ENCODE peak calls at places on chromosome 5, in four cellular contexts. One of them, this sample, is unnamed.

GRCh38 chr5:168851902-168852321 is 272.7 kb upstream of the PANK3 start:
- DNase-seq in pulmonary artery endothelial cell: no peak
- DNase-seq in A549: peak
- DNase-seq in H7: no peak
- DNase-seq in this sample: no peak

GRCh38 chr5:91556-92263 is at the start of gene PLEKHG4B:
- DNase-seq in pulmonary artery endothelial cell: no peak
- DNase-seq in A549: no peak
- DNase-seq in H7: peak
- DNase-seq in this sample: no peak

GRCh38 chr5:4906821-4907220 is 233.3 kb upstream of the ADAMTS16 start:
- DNase-seq in pulmonary artery endothelial cell: no peak
- DNase-seq in A549: no peak
- DNase-seq in H7: no peak
- DNase-seq in this sample: peak

GRCh38 chr5:36079200-36079761 is 12.6 kb upstream of the UGT3A2 start:
- DNase-seq in pulmonary artery endothelial cell: peak
- DNase-seq in A549: peak
- DNase-seq in H7: peak
- DNase-seq in this sample: no peak

GRCh38 chr5:149035282-149035882 is 27.5 kb downstream of the SH3TC2 start:
- DNase-seq in pulmonary artery endothelial cell: peak
- DNase-seq in A549: peak
- DNase-seq in H7: peak
- DNase-seq in this sample: no peak

GRCh38 chr5:83281658-83282057 is 189.9 kb upstream of the VCAN start:
- DNase-seq in pulmonary artery endothelial cell: no peak
- DNase-seq in A549: peak
- DNase-seq in H7: no peak
- DNase-seq in this sample: no peak

GRCh38 chr5:179326176-179326997 is 18.9 kb downstream of the ADAMTS2 start:
- DNase-seq in pulmonary artery endothelial cell: no peak
- DNase-seq in A549: no peak
- DNase-seq in H7: peak
- DNase-seq in this sample: no peak

GRCh38 chr5:126377444-126377843 is 45.8 kb upstream of the GRAMD2B start:
- DNase-seq in pulmonary artery endothelial cell: no peak
- DNase-seq in A549: no peak
- DNase-seq in H7: no peak
- DNase-seq in this sample: no peak

GRCh38 chr5:27252911-27253310 is 214.5 kb upstream of the CDH9 start:
- DNase-seq in pulmonary artery endothelial cell: no peak
- DNase-seq in A549: no peak
- DNase-seq in H7: no peak
- DNase-seq in this sample: no peak

GRCh38 chr5:168334161-168335094 is 43.0 kb downstream of the WWC1 start:
- DNase-seq in pulmonary artery endothelial cell: no peak
- DNase-seq in A549: peak
- DNase-seq in H7: peak
- DNase-seq in this sample: no peak

GRCh38 chr5:116084231-116084630 is 594 bp upstream of the COMMD10 start:
- DNase-seq in pulmonary artery endothelial cell: no peak
- DNase-seq in A549: peak
- DNase-seq in H7: peak
- DNase-seq in this sample: no peak

GRCh38 chr5:74063821-74064598 is 438.0 kb downstream of the ARHGEF28 start:
- DNase-seq in pulmonary artery endothelial cell: no peak
- DNase-seq in A549: peak
- DNase-seq in H7: no peak
- DNase-seq in this sample: no peak

GRCh38 chr5:3391210-3391609 is 204.4 kb upstream of the IRX1 start:
- DNase-seq in pulmonary artery endothelial cell: no peak
- DNase-seq in A549: no peak
- DNase-seq in H7: no peak
- DNase-seq in this sample: no peak

GRCh38 chr5:37580106-37580505 is 201.0 kb downstream of the WDR70 start:
- DNase-seq in pulmonary artery endothelial cell: no peak
- DNase-seq in A549: no peak
- DNase-seq in H7: no peak
- DNase-seq in this sample: peak

GRCh38 chr5:73747696-73748380 is 121.8 kb downstream of the ARHGEF28 start:
- DNase-seq in pulmonary artery endothelial cell: peak
- DNase-seq in A549: no peak
- DNase-seq in H7: no peak
- DNase-seq in this sample: no peak

GRCh38 chr5:68242743-68243142 is 27.2 kb downstream of the PIK3R1 start:
- DNase-seq in pulmonary artery endothelial cell: peak
- DNase-seq in A549: no peak
- DNase-seq in H7: no peak
- DNase-seq in this sample: no peak

GRCh38 chr5:121919091-121919490 is 42.7 kb upstream of the SRFBP1 start:
- DNase-seq in pulmonary artery endothelial cell: no peak
- DNase-seq in A549: no peak
- DNase-seq in H7: no peak
- DNase-seq in this sample: no peak

GRCh38 chr5:65185468-65185867 is 296.3 kb downstream of the ADAMTS6 start:
- DNase-seq in pulmonary artery endothelial cell: no peak
- DNase-seq in A549: no peak
- DNase-seq in H7: no peak
- DNase-seq in this sample: no peak

GRCh38 chr5:159552751-159553150 is 222.5 kb upstream of the IL12B start:
- DNase-seq in pulmonary artery endothelial cell: no peak
- DNase-seq in A549: no peak
- DNase-seq in H7: no peak
- DNase-seq in this sample: no peak

GRCh38 chr5:40389591-40389990 is 290.1 kb upstream of the PTGER4 start:
- DNase-seq in pulmonary artery endothelial cell: no peak
- DNase-seq in A549: no peak
- DNase-seq in H7: no peak
- DNase-seq in this sample: no peak

GRCh38 chr5:134586866-134587524 is 45.6 kb downstream of the SAR1B start:
- DNase-seq in pulmonary artery endothelial cell: peak
- DNase-seq in A549: peak
- DNase-seq in H7: peak
- DNase-seq in this sample: peak

GRCh38 chr5:132301341-132302274 is 7.4 kb downstream of the SLC22A4 start:
- DNase-seq in pulmonary artery endothelial cell: no peak
- DNase-seq in A549: peak
- DNase-seq in H7: no peak
- DNase-seq in this sample: no peak

GRCh38 chr5:141507387-141508091 is 18.7 kb downstream of the PCDHGC5 start:
- DNase-seq in pulmonary artery endothelial cell: no peak
- DNase-seq in A549: no peak
- DNase-seq in H7: no peak
- DNase-seq in this sample: no peak

GRCh38 chr5:163696270-163696887 is 191.0 kb downstream of the MAT2B start:
- DNase-seq in pulmonary artery endothelial cell: peak
- DNase-seq in A549: peak
- DNase-seq in H7: peak
- DNase-seq in this sample: no peak